ENCODE peak calls at places on chromosomes 4 and X, in six cellular contexts. I, Q, O, H, E and U are unnamed samples. For H3K36me3, the result is how much of the 10 kb centered on the place peaks cover.

GRCh38 chr4:186699881-186700397 is 23.7 kb downstream of the FAT1 start:
- DNase-seq in O (no peak), E (no peak), H (no peak), I (no peak), Q (no peak), U (no peak)

GRCh38 chrX:17046478-17047097 is 100.1 kb downstream of the REPS2 start:
- DNase-seq in Q (peak), H (peak), E (peak), O (no peak), I (peak), U (no peak)

GRCh38 chrX:118974088-118974907 is at the start of gene LONRF3:
- DNase-seq in I (peak), O (peak), E (no peak), H (peak), Q (peak), U (peak)

GRCh38 chr4:124931050-124931449 is 218.5 kb upstream of the ANKRD50 start:
- DNase-seq in O (no peak), Q (no peak), E (no peak), H (peak), I (no peak), U (no peak)

GRCh38 chrX:109732319-109732779 is 708 bp downstream of the ACSL4 start:
- DNase-seq in Q (peak), I (peak), O (no peak), E (peak), H (peak), U (no peak)

GRCh38 chrX:63513825-63514574 is 162.9 kb upstream of the SPIN4 start:
- DNase-seq in E (no peak), H (peak), O (no peak), Q (no peak), I (peak), U (no peak)

GRCh38 chr4:182144621-182145359 is 98.4 kb upstream of the TENM3 start:
- DNase-seq in O (peak), H (peak), I (peak), Q (no peak), E (peak), U (no peak)

GRCh38 chrX:76183289-76184057 is 10.6 kb downstream of the PBDC1 start:
- DNase-seq in H (peak), E (no peak), O (no peak), Q (peak), I (peak), U (no peak)

GRCh38 chrX:119512145-119512800 is 44.0 kb downstream of the SLC25A5 start:
- DNase-seq in I (peak), E (peak), H (peak), Q (peak), O (no peak), U (peak)

GRCh38 chrX:12721042-12721441 is 70.2 kb upstream of the PRPS2 start:
- DNase-seq in Q (no peak), E (no peak), H (no peak), I (no peak), O (no peak), U (no peak)

GRCh38 chr4:165031436-165032211 is at the start of gene TRIM60:
- DNase-seq in Q (no peak), H (no peak), I (no peak), O (no peak), E (peak), U (no peak)

GRCh38 chr4:125244848-125245450 is 69.8 kb upstream of the FAT4 start:
- DNase-seq in E (peak), O (no peak), Q (peak), I (peak), H (peak), U (no peak)

GRCh38 chr4:119303587-119304305 is 18.2 kb downstream of the FABP2 start:
- DNase-seq in E (no peak), O (no peak), H (no peak), I (no peak), Q (no peak), U (no peak)

GRCh38 chrX:40299028-40299479 is 201.3 kb upstream of the BCOR start:
- DNase-seq in O (no peak), I (peak), E (peak), H (no peak), Q (peak), U (no peak)

GRCh38 chr4:154004028-154004427 is 215.1 kb upstream of the SFRP2 start:
- DNase-seq in E (no peak), O (no peak), I (peak), Q (peak), H (no peak), U (no peak)

GRCh38 chr4:82371398-82371972 is 2.3 kb downstream of the HNRNPD start:
- DNase-seq in H (peak), Q (peak), O (no peak), I (peak), E (peak), U (no peak)

GRCh38 chrX:23784487-23785301 is 1.7 kb downstream of the SAT1 start:
- DNase-seq in O (peak), E (no peak), Q (peak), I (peak), H (peak), U (no peak)

GRCh38 chr4:15651682-15652081 is 3.5 kb downstream of the FBXL5 start:
- DNase-seq in E (no peak), I (peak), Q (no peak), H (peak), O (no peak), U (no peak)

GRCh38 chr4:148029781-148030180 is 297.9 kb downstream of the ARHGAP10 start:
- DNase-seq in O (no peak), H (no peak), I (no peak), E (no peak), Q (no peak), U (no peak)

GRCh38 chr4:38902695-38903094 is 35.1 kb downstream of the FAM114A1 start:
- DNase-seq in H (no peak), O (no peak), I (peak), Q (no peak), E (peak), U (no peak)

GRCh38 chr4:13611283-13611842 is 16.2 kb downstream of the BOD1L1 start:
- DNase-seq in Q (peak), O (no peak), E (no peak), H (peak), I (peak), U (no peak)

GRCh38 chr4:78661923-78662521 is 110.5 kb downstream of the ANXA3 start:
- DNase-seq in I (peak), O (no peak), H (peak), Q (peak), E (peak), U (no peak)

GRCh38 chr4:98653890-98654867 is 4.2 kb downstream of the TSPAN5 start:
- DNase-seq in O (no peak), E (no peak), I (peak), H (peak), Q (peak), U (no peak)

GRCh38 chrX:124426824-124427223 is 80.5 kb downstream of the SH2D1A start:
- DNase-seq in Q (no peak), H (no peak), I (no peak), O (no peak), E (no peak), U (no peak)

GRCh38 chr4:162707962-162708361 is 458.7 kb downstream of the NAF1 start:
- DNase-seq in H (no peak), I (no peak), Q (no peak), O (no peak), E (no peak), U (no peak)

GRCh38 chrX:37781808-37782207 is 1.9 kb downstream of the CYBB start:
- DNase-seq in Q (no peak), E (no peak), O (no peak), I (no peak), H (no peak), U (no peak)

GRCh38 chrX:44675364-44676024 is 132.8 kb upstream of the FUNDC1 start:
- DNase-seq in Q (peak), E (no peak), H (peak), I (peak), O (no peak), U (no peak)

GRCh38 chrX:136310411-136310810 is 9.6 kb downstream of the ADGRG4 start:
- DNase-seq in H (peak), I (peak), E (peak), Q (peak), O (no peak), U (no peak)

GRCh38 chrX:274904-275475 is 6.2 kb upstream of the PLCXD1 start:
- DNase-seq in Q (peak), E (peak), I (no peak), O (peak), H (no peak), U (no peak)

GRCh38 chr4:144787365-144788263 is 141.7 kb downstream of the HHIP start:
- DNase-seq in I (peak), O (no peak), H (peak), E (peak), Q (peak), U (no peak)

GRCh38 chrX:102651242-102651967 is at the start of gene GPRASP1:
- DNase-seq in E (peak), H (peak), I (peak), O (peak), Q (peak), U (peak)

GRCh38 chr4:100981447-100982204 is 365.7 kb downstream of the PPP3CA start:
- DNase-seq in O (no peak), E (no peak), I (peak), Q (peak), H (peak), U (no peak)

GRCh38 chrX:77087529-77088169 is 359.5 kb upstream of the FGF16 start:
- DNase-seq in I (peak), Q (no peak), E (no peak), H (peak), O (no peak), U (peak)

GRCh38 chr4:57190651-57191481 is 80.7 kb upstream of the IGFBP7 start:
- DNase-seq in Q (peak), H (peak), E (peak), I (peak), O (no peak), U (no peak)

GRCh38 chr4:10734697-10735096 is 50.1 kb upstream of the CLNK start:
- DNase-seq in Q (no peak), E (no peak), I (no peak), H (no peak), O (no peak), U (no peak)

GRCh38 chr4:107618656-107619055 is 101.4 kb downstream of the PAPSS1 start:
- DNase-seq in H (no peak), I (peak), Q (no peak), O (no peak), E (no peak), U (no peak)

GRCh38 chr4:3440979-3441500 is 728 bp upstream of the HGFAC start:
- DNase-seq in E (no peak), I (peak), Q (peak), H (no peak), O (peak), U (no peak)

GRCh38 chr4:41363384-41363981 is 106.8 kb downstream of the UCHL1 start:
- DNase-seq in E (peak), I (peak), Q (peak), H (no peak), O (no peak), U (peak)

GRCh38 chr4:33649015-33649414 is 2595.3 kb downstream of the ARAP2 start:
- DNase-seq in Q (peak), I (peak), H (peak), O (no peak), E (peak), U (no peak)

GRCh38 chr4:33650036-33650435 is 2594.3 kb downstream of the ARAP2 start:
- DNase-seq in E (no peak), I (no peak), Q (peak), H (no peak), O (no peak), U (no peak)
- H3K4me3 ChIP-seq in E (no peak), I (no peak), Q (no peak), H (no peak), O (no peak), U (no peak)

GRCh38 chr4:70306101-70306500 is 28.7 kb upstream of the CABS1 start:
- DNase-seq in O (no peak), H (no peak), E (no peak), I (no peak), Q (no peak), U (no peak)
- H3K36me3 ChIP-seq in O (under half), H (under half), E (under half), I (under half), Q (under half), U (under half)

DNA sequence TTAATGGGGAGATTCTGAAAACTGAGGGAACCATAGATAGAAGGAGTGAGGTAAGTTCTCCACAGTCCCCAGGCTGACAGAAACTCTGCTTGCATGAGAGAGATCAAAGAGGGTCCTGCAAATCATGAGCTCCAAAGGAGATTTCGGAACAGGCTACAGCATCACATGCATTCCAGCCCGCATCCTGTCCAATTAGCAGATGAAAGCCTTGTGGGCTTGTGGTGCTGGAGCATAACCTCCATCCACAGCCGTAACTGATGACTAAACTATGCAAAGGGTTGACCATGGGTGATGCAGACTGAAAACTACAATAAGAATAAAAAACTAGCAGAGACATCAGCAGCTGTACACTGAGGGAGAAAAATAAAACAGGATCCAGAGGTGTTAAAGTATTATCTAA is 654.5 kb downstream of the TLL1 start:
- DNase-seq in O (no peak), I (no peak), H (no peak), E (peak), Q (no peak), U (no peak)
- H3K4me3 ChIP-seq in O (no peak), I (no peak), H (no peak), E (no peak), Q (no peak), U (no peak)

GRCh38 chr4:88702780-88703179 is 5.2 kb upstream of the NAP1L5 start:
- DNase-seq in Q (no peak), H (peak), I (no peak), E (no peak), O (no peak), U (no peak)
- H3K36me3 ChIP-seq in Q (under half), H (under half), I (under half), E (under half), O (under half), U (under half)

GRCh38 chr4:159046683-159047082 is 56.2 kb upstream of the RAPGEF2 start:
- DNase-seq in E (no peak), Q (peak), I (no peak), H (no peak), O (no peak), U (no peak)

GRCh38 chr4:159047478-159048165 is 55.3 kb upstream of the RAPGEF2 start:
- DNase-seq in Q (peak), E (no peak), H (peak), O (no peak), I (peak), U (no peak)

GRCh38 chr4:159049780-159050375 is 53.0 kb upstream of the RAPGEF2 start:
- DNase-seq in Q (no peak), H (no peak), O (no peak), I (no peak), E (no peak), U (no peak)

GRCh38 chr4:159045321-159045720 is 57.6 kb upstream of the RAPGEF2 start:
- DNase-seq in E (no peak), H (no peak), O (no peak), I (no peak), Q (no peak), U (no peak)

GRCh38 chr4:159048166-159048886 is 54.6 kb upstream of the RAPGEF2 start:
- DNase-seq in H (peak), I (peak), Q (peak), O (peak), E (peak), U (peak)
- H3K4me3 ChIP-seq in H (peak), I (peak), Q (no peak), O (peak), E (no peak), U (peak)

GRCh38 chr4:74041418-74041817 is 2.9 kb upstream of the CXCL3 start:
- DNase-seq in Q (no peak), H (no peak), E (no peak), I (no peak), O (no peak), U (no peak)

GRCh38 chr4:74045247-74045646 is 6.8 kb upstream of the CXCL3 start:
- DNase-seq in Q (no peak), O (no peak), I (no peak), H (no peak), E (no peak), U (no peak)

GRCh38 chr4:74045772-74046171 is 7.3 kb upstream of the CXCL3 start:
- DNase-seq in H (no peak), Q (no peak), E (no peak), I (no peak), O (no peak), U (no peak)

GRCh38 chr4:74044676-74045075 is 6.2 kb upstream of the CXCL3 start:
- DNase-seq in H (peak), Q (peak), I (peak), O (no peak), E (no peak), U (no peak)

GRCh38 chr4:74042681-74043080 is 4.2 kb upstream of the CXCL3 start:
- DNase-seq in Q (no peak), E (peak), O (no peak), I (no peak), H (no peak), U (no peak)
- H3K36me3 ChIP-seq in Q (under half), E (under half), O (under half), I (under half), H (under half), U (under half)

DNA sequence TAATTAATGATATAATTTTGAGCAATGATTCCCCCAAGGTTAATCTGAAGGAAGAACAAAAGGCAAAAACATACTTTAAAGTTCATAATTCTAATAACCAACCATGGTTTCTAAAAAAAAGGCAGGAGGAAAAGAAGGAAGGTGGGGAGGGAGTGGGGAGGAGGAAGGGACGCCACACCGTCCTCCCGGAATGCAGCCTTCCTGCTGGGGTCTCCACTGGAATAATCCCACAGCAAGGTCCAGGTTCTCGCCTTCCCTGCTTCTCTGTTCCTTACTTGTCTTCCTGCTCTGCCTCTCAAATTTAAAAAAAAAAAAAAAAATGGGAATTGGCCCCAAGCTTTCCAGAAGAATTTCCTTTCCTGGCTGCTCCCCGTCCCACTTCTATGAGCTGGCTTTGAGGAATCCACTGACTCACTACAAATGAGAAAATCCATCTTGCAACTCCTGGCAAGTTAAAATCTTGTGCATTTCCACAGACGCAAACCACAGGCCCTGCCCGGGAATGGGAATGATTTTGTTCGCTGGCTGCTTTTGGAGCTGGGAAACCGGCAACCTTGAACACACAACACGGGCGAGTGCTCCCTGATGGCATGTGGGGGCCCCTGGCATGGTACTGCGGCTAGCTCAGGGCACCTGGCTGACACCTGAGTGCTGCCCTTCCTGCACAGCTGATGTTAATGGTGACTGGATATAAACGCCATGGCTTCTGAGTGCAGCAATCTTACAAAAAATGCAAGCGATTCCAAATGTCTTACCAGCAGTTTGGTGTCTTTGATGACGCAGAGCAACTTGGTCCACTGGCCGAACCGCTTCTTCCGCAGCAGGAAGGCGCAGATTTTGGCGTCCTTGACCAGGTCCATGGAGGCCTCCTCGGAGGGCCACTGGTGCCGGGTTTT is 97.0 kb downstream of the AFAP1 start:
- DNase-seq in Q (peak), O (peak), I (peak), E (no peak), H (peak), U (peak)
- H3K4me3 ChIP-seq in Q (no peak), O (no peak), I (peak), E (no peak), H (peak), U (no peak)

GRCh38 chr4:492412-492811 is 6.5 kb downstream of the ZNF721 start:
- DNase-seq in O (no peak), E (no peak), Q (no peak), I (no peak), H (no peak), U (no peak)
- H3K36me3 ChIP-seq in O (under half), E (under half), Q (under half), I (under half), H (under half), U (under half)